ENCODE peak calls at places on chromosomes 1 and 21, in four cellular contexts. F is fibroblast of lung, E is hepatocyte, L is PC-3. R is an unnamed sample. For H3K9me3, the result is how much of the 10 kb centered on the place peaks cover.

GRCh38 chr1:160539896-160540858 is 17.1 kb upstream of the SLAMF6 start:
- DNase-seq in F (no peak), E (peak), L (no peak), R (no peak)

GRCh38 chr1:243505986-243506689 is 250.3 kb downstream of the SDCCAG8 start:
- DNase-seq in F (no peak), E (no peak), L (no peak), R (no peak)

GRCh38 chr1:75616436-75617433 is 5.8 kb upstream of the SLC44A5 start:
- DNase-seq in F (peak), E (peak), L (no peak), R (no peak)

GRCh38 chr1:13570924-13571323 is 12.7 kb upstream of the PDPN start:
- DNase-seq in F (no peak), E (no peak), L (no peak), R (no peak)

GRCh38 chr1:178107823-178108222 is 13.9 kb downstream of the RASAL2 start:
- DNase-seq in F (no peak), E (no peak), L (no peak), R (no peak)

GRCh38 chr1:16235347-16235746 is 1.6 kb downstream of the CPLANE2 start:
- DNase-seq in F (no peak), E (no peak), L (no peak), R (no peak)

GRCh38 chr1:211975152-211975941 is 60.0 kb downstream of the INTS7 start:
- DNase-seq in F (no peak), E (no peak), L (no peak), R (no peak)

GRCh38 chr1:100708476-100709062 is 11.0 kb upstream of the VCAM1 start:
- DNase-seq in F (peak), E (no peak), L (no peak), R (no peak)

GRCh38 chr1:221227460-221227859 is 348.2 kb downstream of the HLX start:
- DNase-seq in F (no peak), E (no peak), L (no peak), R (no peak)

GRCh38 chr1:185561629-185562028 is 172.6 kb upstream of the HMCN1 start:
- DNase-seq in F (peak), E (no peak), L (peak), R (no peak)

GRCh38 chr1:203463469-203464062 is 12.0 kb upstream of the PRELP start:
- DNase-seq in F (peak), E (no peak), L (peak), R (no peak)

GRCh38 chr1:32142446-32143301 is 34.8 kb downstream of the KPNA6 start:
- DNase-seq in F (peak), E (peak), L (peak), R (no peak)

GRCh38 chr1:203625623-203626189 is 926 bp upstream of the ATP2B4 start:
- DNase-seq in F (peak), E (peak), L (peak), R (no peak)

GRCh38 chr21:31623664-31624063 is 35.8 kb upstream of the SOD1 start:
- DNase-seq in F (no peak), E (no peak), L (peak), R (no peak)

GRCh38 chr1:201712387-201713092 is 116.4 kb upstream of the IPO9 start:
- DNase-seq in F (no peak), E (no peak), L (no peak), R (no peak)

GRCh38 chr1:44044071-44044801 is 13.0 kb upstream of the SLC6A9 start:
- DNase-seq in F (peak), E (no peak), L (peak), R (no peak)

GRCh38 chr1:86542626-86543025 is 4.3 kb upstream of the CLCA4 start:
- DNase-seq in F (peak), E (no peak), L (peak), R (no peak)

GRCh38 chr1:108816049-108816882 is 40.6 kb downstream of the AKNAD1 start:
- DNase-seq in F (peak), E (peak), L (peak), R (no peak)

GRCh38 chr1:37476460-37477197 is 2.2 kb downstream of the ZC3H12A start:
- DNase-seq in F (peak), E (peak), L (peak), R (no peak)

GRCh38 chr1:204313675-204314074 is 46.1 kb downstream of the PLEKHA6 start:
- DNase-seq in F (no peak), E (no peak), L (no peak), R (no peak)

GRCh38 chr1:27556781-27557595 is 47.0 kb downstream of the AHDC1 start:
- DNase-seq in F (peak), E (peak), L (peak), R (peak)

GRCh38 chr1:223647249-223647648 is 18.3 kb downstream of the CAPN8 start:
- DNase-seq in F (no peak), E (no peak), L (no peak), R (no peak)

GRCh38 chr1:198492872-198493271 is 47.6 kb downstream of the ATP6V1G3 start:
- DNase-seq in F (peak), E (no peak), L (peak), R (no peak)

GRCh38 chr21:10430007-10430406 is 91.4 kb upstream of the TPTE start:
- DNase-seq in F (no peak), E (no peak), L (no peak), R (no peak)

GRCh38 chr1:941027-941587 is 17.4 kb downstream of the SAMD11 start:
- DNase-seq in F (no peak), E (no peak), L (no peak), R (no peak)
- TF ChIP-seq EZH2 in F (no peak), E (peak), L (no peak), R (no peak)

DNA sequence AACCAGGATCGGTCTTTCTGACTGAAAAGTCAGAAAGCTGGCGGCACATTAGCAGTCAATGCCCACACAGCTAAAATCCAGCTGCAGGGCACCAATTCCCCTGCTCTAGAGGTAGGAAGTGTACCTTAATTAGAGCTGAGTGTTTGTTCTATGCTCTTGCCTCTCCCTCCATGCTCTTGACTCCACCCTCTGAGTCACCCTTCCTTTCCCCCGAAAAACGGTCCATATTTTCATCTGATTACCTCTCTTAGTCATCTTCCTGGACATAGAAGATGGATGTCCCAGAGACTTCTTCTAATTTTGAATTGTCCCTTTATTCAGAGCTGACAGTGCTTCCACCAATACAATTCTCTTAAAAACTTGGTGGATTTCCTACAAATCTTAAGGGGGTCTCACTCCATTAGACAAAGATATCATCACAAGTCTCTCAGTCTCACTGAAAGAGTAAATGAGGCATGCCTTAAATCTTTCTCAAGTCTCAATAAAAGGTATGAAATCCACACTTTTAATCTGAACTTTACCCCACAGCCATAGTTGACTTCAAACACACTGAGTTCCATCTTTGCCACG is 44.1 kb upstream of the SLC19A1 start:
- DNase-seq in F (no peak), E (no peak), L (peak), R (no peak)
- H3K9me3 ChIP-seq in F (under half), E (under half), L (under half), R (under half)

DNA sequence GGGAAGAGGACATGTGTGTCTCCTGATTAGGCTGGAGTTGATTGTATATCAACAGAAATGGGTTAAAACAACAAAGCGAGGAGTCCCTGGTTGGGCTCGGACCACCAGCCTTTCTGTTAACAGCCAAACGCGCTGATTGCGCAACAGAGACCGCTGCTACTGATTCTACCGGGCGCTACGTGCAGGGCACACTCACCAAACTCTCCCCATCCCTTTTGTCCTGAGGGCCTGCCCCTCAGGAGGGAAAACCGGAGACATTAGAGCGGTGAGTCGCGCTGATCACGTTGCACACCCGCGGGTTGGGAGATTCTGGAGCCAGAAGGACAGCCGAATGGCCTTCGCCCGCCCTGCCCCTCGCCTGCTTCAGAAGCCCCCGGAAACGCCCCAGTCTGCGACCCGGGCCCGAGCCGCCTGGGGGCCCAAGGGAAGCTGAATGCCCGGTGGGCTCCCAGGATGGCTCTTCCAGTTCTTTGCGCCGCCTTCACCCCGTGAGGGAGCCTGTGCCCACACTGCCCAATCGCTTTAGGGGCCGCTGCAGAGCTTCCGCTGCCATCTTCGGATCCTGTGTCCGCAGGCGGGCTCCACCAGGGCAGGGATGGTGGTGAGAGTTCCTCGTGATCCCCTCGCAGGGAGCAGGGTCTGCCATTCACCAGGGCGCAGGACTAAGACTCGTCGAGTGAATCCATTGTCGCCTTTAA is 165.4 kb upstream of the NBPF11 start:
- DNase-seq in F (no peak), E (no peak), L (no peak), R (no peak)
- TF ChIP-seq EZH2 in F (no peak), E (no peak), L (no peak), R (no peak)

DNA sequence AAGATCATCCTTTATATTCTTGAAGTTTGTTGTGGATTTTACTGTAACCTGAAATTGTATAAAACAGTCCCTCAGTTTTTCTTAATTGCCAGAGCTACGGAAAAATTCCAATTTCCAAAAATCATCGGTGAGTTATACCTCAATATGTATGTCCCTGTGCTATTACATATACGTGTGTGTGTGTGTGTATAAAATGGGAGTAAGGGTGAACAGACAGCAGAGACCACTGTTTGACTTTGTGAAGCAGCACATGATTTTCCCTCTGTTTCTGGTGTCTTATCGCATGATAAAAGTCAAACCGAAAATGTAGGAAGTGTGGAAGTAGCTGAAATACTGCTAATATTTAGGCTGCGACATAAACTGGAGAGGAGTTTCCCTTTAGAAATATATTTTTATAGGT is 1.2 kb downstream of the OR2T1 start:
- DNase-seq in F (peak), E (no peak), L (no peak), R (peak)
- H3K9me3 ChIP-seq in F (under half), E (under half), L (under half), R (under half)

GRCh38 chr21:34886554-34887385 is 162.3 kb downstream of the RUNX1 start:
- DNase-seq in F (no peak), E (peak), L (peak), R (no peak)
- TF ChIP-seq EZH2 in F (no peak), E (no peak), L (no peak), R (peak)

R was measured in SK-N-MC.